ENCODE peak calls at places on chromosomes 6 and 20, in four cellular contexts. F is GM12865, U is lower lobe of right lung, Z is NB4. D is an unnamed sample.
A peak's percentile ranks its signal among the peaks of the same experiment; 100 is the strongest.

GRCh38 chr20:41643504-41643938 is 25.3 kb upstream of the CHD6 start:
- DNase-seq in Z (peak; percentile 29), U (peak; percentile 66), F (no peak), D (peak; percentile 20)

GRCh38 chr20:31845300-31845863 is at the start of gene FOXS1:
- DNase-seq in U (no peak), F (no peak), Z (no peak), D (no peak)

GRCh38 chr6:165819394-165819793 is 156.4 kb upstream of the PDE10A start:
- DNase-seq in F (no peak), U (no peak), Z (no peak), D (no peak)

GRCh38 chr20:18839507-18840247 is 26.1 kb downstream of the SCP2D1 start:
- DNase-seq in Z (peak; percentile 4), F (no peak), U (no peak), D (no peak)

GRCh38 chr6:15399651-15400470 is 154.0 kb downstream of the JARID2 start:
- DNase-seq in F (no peak), U (peak; percentile 74), Z (peak; percentile 51), D (no peak)

GRCh38 chr6:157905590-157906337 is 75.9 kb upstream of the SYNJ2 start:
- DNase-seq in Z (peak; percentile 8), F (no peak), U (no peak), D (no peak)

GRCh38 chr6:13561624-13562267 is 12.7 kb upstream of the SIRT5 start:
- DNase-seq in F (no peak), U (no peak), Z (peak; percentile 39), D (peak; percentile 73)

GRCh38 chr6:90192857-90193256 is 103.8 kb downstream of the BACH2 start:
- DNase-seq in Z (no peak), F (no peak), U (no peak), D (no peak)

GRCh38 chr20:8306916-8307315 is 174.8 kb downstream of the PLCB1 start:
- DNase-seq in F (no peak), Z (no peak), U (no peak), D (no peak)

GRCh38 chr6:45677381-45677992 is 299.8 kb upstream of the SUPT3H start:
- DNase-seq in U (no peak), Z (peak; percentile 87), F (peak; percentile 83), D (no peak)

GRCh38 chr6:85368631-85369030 is 81.3 kb upstream of the NT5E start:
- DNase-seq in U (no peak), F (peak; percentile 48), Z (no peak), D (no peak)

GRCh38 chr6:91476000-91476399 is 889.1 kb upstream of the MAP3K7 start:
- DNase-seq in F (peak; percentile 32), U (no peak), Z (no peak), D (no peak)

GRCh38 chr6:42260972-42261371 is 43.3 kb upstream of the MRPS10 start:
- DNase-seq in Z (peak; percentile 65), F (peak; percentile 33), U (no peak), D (peak; percentile 8)

GRCh38 chr20:62708591-62709536 is at the start of gene NTSR1:
- DNase-seq in U (no peak), F (no peak), Z (peak; percentile 61), D (no peak)

GRCh38 chr6:140987364-140988135 is 1145.2 kb upstream of the GJE1 start:
- DNase-seq in F (no peak), U (no peak), Z (no peak), D (no peak)

GRCh38 chr6:112682088-112682487 is 335.0 kb downstream of the RFPL4B start:
- DNase-seq in F (no peak), U (no peak), Z (no peak), D (no peak)

GRCh38 chr6:151452750-151453427 is 963 bp upstream of the RMND1 start:
- DNase-seq in U (no peak), F (peak; percentile 12), Z (peak; percentile 42), D (no peak)

GRCh38 chr6:151561238-151561637 is 67.4 kb downstream of the CCDC170 start:
- DNase-seq in U (no peak), Z (no peak), F (no peak), D (no peak)

GRCh38 chr6:63941747-63942470 is 306.3 kb downstream of the PHF3 start:
- DNase-seq in U (no peak), F (no peak), Z (peak; percentile 5), D (no peak)

GRCh38 chr6:109318328-109318876 is 63.9 kb downstream of the CD164 start:
- DNase-seq in U (no peak), Z (no peak), F (no peak), D (no peak)

GRCh38 chr6:28257042-28257441 is 2.1 kb upstream of the NKAPL start:
- DNase-seq in F (no peak), U (no peak), Z (no peak), D (no peak)

GRCh38 chr6:28263946-28264345 is 3.0 kb upstream of the ZSCAN26 start:
- DNase-seq in F (no peak), Z (peak; percentile 25), U (no peak), D (no peak)

GRCh38 chr6:28264834-28265401 is 2.0 kb upstream of the ZSCAN26 start:
- DNase-seq in U (no peak), F (no peak), Z (no peak), D (no peak)

GRCh38 chr6:28254340-28254618 is 2.2 kb upstream of the ZKSCAN4 start:
- DNase-seq in U (no peak), Z (peak; percentile 69), F (no peak), D (no peak)

GRCh38 chr6:28258877-28259777 is at the start of gene NKAPL:
- DNase-seq in F (peak; percentile 57), U (peak; percentile 90), Z (no peak), D (no peak)
- H3K4me3 ChIP-seq in F (peak within 1 kb of the TSS; percentile 0), U (peak within 1 kb of the TSS; percentile 54), Z (no peak within 1 kb of the TSS), D (no peak within 1 kb of the TSS)

GRCh38 chr6:75282706-75283105 is 1.9 kb downstream of the TMEM30A start:
- DNase-seq in U (no peak), F (no peak), Z (no peak), D (no peak)
- H3K4me3 ChIP-seq in U (peak overlapping the region; percentile 81), F (peak overlapping the region; percentile 92), Z (peak overlapping the region; percentile 93), D (peak overlapping the region; percentile 84)

GRCh38 chr20:34315236-34315635 is 12.1 kb upstream of the AHCY start:
- DNase-seq in U (no peak), F (no peak), Z (no peak), D (no peak)

GRCh38 chr20:34312024-34312460 is 8.9 kb upstream of the AHCY start:
- DNase-seq in U (no peak), Z (no peak), F (no peak), D (no peak)

GRCh38 chr20:34310481-34311117 is 7.4 kb upstream of the AHCY start:
- DNase-seq in F (no peak), Z (no peak), U (no peak), D (no peak)

GRCh38 chr20:34311118-34312023 is 8.2 kb upstream of the AHCY start:
- DNase-seq in U (no peak), F (no peak), Z (no peak), D (no peak)

GRCh38 chr20:34312544-34313217 is 9.5 kb upstream of the AHCY start:
- DNase-seq in F (peak; percentile 94), Z (peak; percentile 91), U (peak; percentile 86), D (peak; percentile 89)
- H3K4me3 ChIP-seq in F (no peak overlapping the region), Z (no peak overlapping the region), U (peak overlapping the region; percentile 27), D (peak overlapping the region; percentile 24)

DNA sequence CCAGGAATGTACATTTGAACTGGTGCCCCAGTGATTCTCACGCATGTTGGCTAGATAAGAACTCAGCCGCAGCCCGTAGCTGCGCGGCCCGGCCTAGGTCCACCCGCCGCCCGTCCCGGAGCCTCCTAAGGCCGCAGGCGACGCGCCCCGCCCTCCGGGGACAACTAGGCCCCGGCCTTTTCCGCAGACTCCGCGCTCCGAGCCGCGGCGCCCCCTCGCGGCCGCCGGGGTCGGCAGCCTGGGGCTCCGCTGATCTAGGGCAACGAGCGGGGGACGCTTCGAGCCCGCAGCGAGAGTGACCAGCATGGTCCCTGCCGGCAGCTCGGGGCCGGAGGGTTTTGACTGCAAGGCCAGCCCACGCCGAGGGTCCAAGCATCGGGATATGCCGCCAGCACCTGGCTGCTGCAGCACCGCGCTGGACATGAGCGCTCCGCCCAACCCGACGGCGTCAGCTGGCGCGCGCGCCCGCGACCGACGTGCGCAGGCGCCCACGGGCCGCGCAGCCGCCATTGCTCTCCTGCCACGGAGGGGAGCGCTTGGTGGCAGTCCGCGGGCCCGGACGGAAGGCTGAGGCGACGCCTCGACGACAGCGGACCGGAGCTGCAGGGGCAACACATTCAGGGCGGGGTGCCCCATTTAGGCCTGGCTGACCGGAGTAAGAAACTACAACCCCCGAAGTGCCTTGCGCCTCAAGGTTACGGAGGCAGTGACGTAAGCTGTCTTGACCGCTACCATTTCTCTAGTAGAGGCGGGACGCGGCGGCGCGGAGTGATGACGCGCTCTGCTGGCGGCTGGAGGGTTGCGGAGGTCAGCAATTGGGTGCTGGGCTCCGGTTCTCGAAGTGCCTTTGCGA is at the start of gene AP5S1:
- DNase-seq in Z (peak; percentile 98), F (peak; percentile 96), U (peak; percentile 99), D (peak; percentile 95)
- H3K4me3 ChIP-seq in Z (peak within 1 kb of the TSS; percentile 98), F (peak within 1 kb of the TSS; percentile 94), U (peak within 1 kb of the TSS; percentile 78), D (peak within 1 kb of the TSS; percentile 64)

GRCh38 chr6:3228791-3229565 is 1.5 kb upstream of the TUBB2B start:
- DNase-seq in Z (no peak), U (no peak), F (no peak), D (no peak)
- H3K4me3 ChIP-seq in Z (no peak overlapping the region), U (peak overlapping the region; percentile 32), F (peak overlapping the region; percentile 16), D (no peak overlapping the region)

DNA sequence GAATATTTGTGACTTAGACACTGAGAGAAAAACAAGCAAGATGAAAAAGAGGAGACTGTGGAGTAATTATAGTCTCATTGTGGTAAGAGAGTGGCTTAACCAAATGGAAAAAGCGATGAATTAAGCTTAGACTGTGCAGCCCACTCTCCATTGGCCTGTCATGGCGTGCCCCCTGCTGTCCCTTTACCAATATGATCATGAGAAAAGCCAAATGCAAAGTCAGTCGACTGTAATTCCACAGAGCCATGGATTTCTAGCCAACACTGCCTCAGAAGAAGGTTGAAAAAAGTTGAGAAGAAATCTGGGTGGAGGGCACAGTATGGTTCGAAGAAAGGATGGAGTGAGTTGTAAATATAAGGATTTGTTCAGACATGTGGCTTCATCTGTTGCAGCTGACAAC is 251.3 kb downstream of the DOK5 start:
- DNase-seq in U (no peak), Z (peak; percentile 22), F (peak; percentile 2), D (no peak)
- H3K4me3 ChIP-seq in U (no peak overlapping the region), Z (no peak overlapping the region), F (no peak overlapping the region), D (no peak overlapping the region)

DNA sequence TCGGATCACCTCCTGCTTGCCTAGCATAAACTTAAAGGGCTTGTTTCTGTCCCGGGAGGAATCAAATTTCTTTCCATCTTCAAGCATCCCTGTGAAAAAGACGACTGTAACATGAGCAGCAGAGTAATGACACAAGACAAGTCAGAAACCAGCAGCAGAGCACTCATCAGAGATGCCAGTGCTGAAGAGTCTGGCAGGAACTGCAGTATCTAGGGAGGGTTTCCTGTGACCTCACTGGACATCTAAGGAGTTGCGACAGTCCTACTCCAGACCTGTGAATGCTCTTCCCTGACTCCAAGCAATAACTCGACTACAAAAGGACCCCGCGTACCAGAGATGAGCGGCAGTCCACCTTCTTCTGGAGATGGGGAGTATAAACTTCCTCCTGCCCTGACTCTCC is 17.3 kb downstream of the FKBP1A start:
- DNase-seq in F (no peak), Z (peak; percentile 71), U (no peak), D (peak; percentile 24)
- H3K4me3 ChIP-seq in F (no peak overlapping the region), Z (no peak overlapping the region), U (no peak overlapping the region), D (no peak overlapping the region)

GRCh38 chr6:3808759-3809514 is 40.2 kb upstream of the FAM50B start:
- DNase-seq in U (no peak), F (no peak), Z (no peak), D (no peak)
- H3K4me3 ChIP-seq in U (no peak overlapping the region), F (no peak overlapping the region), Z (no peak overlapping the region), D (no peak overlapping the region)

D was measured in HL-60.